ENCODE peak calls at places on chromosomes 16 and 17, in eight cellular contexts. W is aorta; P is keratinocyte; Y is GM06990; H is mammary epithelial cell; N is H1; R is effector memory CD4-positive, alpha-beta T cell; G is A673. F is an unnamed sample. For H3K36me3 and H3K27me3, the result is how much of the 10 kb centered on the place peaks cover.

GRCh38 chr16:19644877-19645276 is 73.2 kb downstream of the KNOP1 start:
- DNase-seq in W (no peak), P (no peak), Y (no peak), H (no peak), N (no peak), R (no peak), G (no peak), F (no peak)

GRCh38 chr16:30112197-30113030 is 923 bp downstream of the GDPD3 start:
- DNase-seq in W (peak), P (no peak), Y (peak), H (peak), N (peak), R (peak), G (peak), F (peak)

GRCh38 chr16:48014349-48015135 is 141.3 kb downstream of the ABCC12 start:
- DNase-seq in W (no peak), P (peak), Y (no peak), H (peak), N (no peak), R (no peak), G (peak), F (no peak)

GRCh38 chr17:81563861-81564586 is 11.9 kb upstream of the FAAP100 start:
- DNase-seq in W (no peak), P (no peak), Y (no peak), H (no peak), N (no peak), R (no peak), G (no peak), F (no peak)

GRCh38 chr17:81465912-81466311 is 46.7 kb downstream of the ACTG1 start:
- DNase-seq in W (no peak), P (no peak), Y (no peak), H (no peak), N (no peak), R (no peak), G (no peak), F (no peak)

GRCh38 chr16:29806641-29807425 is 504 bp downstream of the MAZ start:
- DNase-seq in W (no peak), P (no peak), Y (peak), H (peak), N (peak), R (peak), G (peak), F (peak)

GRCh38 chr17:64503341-64503740 is 2.7 kb downstream of the DDX5 start:
- DNase-seq in W (no peak), P (no peak), Y (no peak), H (no peak), N (no peak), R (no peak), G (no peak), F (no peak)

GRCh38 chr16:27551046-27551445 is 1.1 kb downstream of the KATNIP start:
- DNase-seq in W (no peak), P (no peak), Y (no peak), H (no peak), N (no peak), R (no peak), G (no peak), F (no peak)

GRCh38 chr16:81758376-81758775 is 20.7 kb upstream of the PLCG2 start:
- DNase-seq in W (no peak), P (no peak), Y (no peak), H (peak), N (no peak), R (no peak), G (no peak), F (no peak)

GRCh38 chr16:75550211-75550662 is 5.8 kb downstream of the TMEM231 start:
- DNase-seq in W (no peak), P (no peak), Y (peak), H (peak), N (no peak), R (no peak), G (peak), F (no peak)

GRCh38 chr17:6274310-6274709 is 160.6 kb downstream of the AIPL1 start:
- DNase-seq in W (no peak), P (no peak), Y (no peak), H (no peak), N (no peak), R (no peak), G (no peak), F (no peak)

GRCh38 chr17:6269474-6269873 is 165.4 kb downstream of the AIPL1 start:
- DNase-seq in W (no peak), P (no peak), Y (no peak), H (peak), N (peak), R (no peak), G (peak), F (peak)
- H3K36me3 ChIP-seq in W (under half), P (under half), Y (under half), H (under half), N (under half), R (under half), G (under half), F (under half)

GRCh38 chr16:32116080-32116479 is 137.0 kb upstream of the TP53TG3D start:
- DNase-seq in W (peak), P (no peak), Y (no peak), H (no peak), N (no peak), R (no peak), G (no peak), F (peak)
- H3K4me3 ChIP-seq in W (peak), P (peak), Y (peak), H (peak), N (no peak), R (peak), G (no peak), F (peak)

GRCh38 chr16:1047123-1047522 is 25.4 kb upstream of the SSTR5 start:
- DNase-seq in W (no peak), P (no peak), Y (no peak), H (no peak), N (no peak), R (no peak), G (no peak), F (no peak)

GRCh38 chr16:1048442-1049112 is 24.0 kb upstream of the SSTR5 start:
- DNase-seq in W (no peak), P (no peak), Y (no peak), H (no peak), N (peak), R (no peak), G (peak), F (peak)

GRCh38 chr16:1049113-1049975 is 23.2 kb upstream of the SSTR5 start:
- DNase-seq in W (no peak), P (no peak), Y (no peak), H (no peak), N (no peak), R (no peak), G (no peak), F (no peak)

GRCh38 chr16:1046271-1046955 is 26.1 kb upstream of the SSTR5 start:
- DNase-seq in W (no peak), P (no peak), Y (no peak), H (no peak), N (no peak), R (no peak), G (no peak), F (no peak)

DNA sequence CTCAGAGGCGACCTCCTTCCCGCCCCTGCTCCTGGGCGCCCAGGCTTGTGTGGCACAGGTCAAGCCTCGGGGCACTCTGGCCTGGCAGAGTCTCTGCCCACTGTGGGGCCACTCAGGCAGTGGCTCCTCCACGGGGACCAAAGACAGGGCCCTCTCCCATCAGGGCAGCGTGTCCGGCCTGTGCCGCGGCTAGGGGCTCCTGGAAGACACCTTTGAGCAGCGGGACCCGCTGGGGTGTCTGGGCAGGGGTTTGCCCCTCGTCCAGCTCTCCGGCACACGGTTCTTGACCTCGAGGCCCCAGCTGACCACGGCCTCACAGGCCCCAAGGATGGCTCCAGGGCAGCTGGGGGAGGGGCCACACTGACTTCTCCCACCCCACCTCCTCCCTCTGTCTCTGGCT is 24.7 kb upstream of the SSTR5 start:
- DNase-seq in W (no peak), P (no peak), Y (no peak), H (no peak), N (no peak), R (no peak), G (no peak), F (no peak)
- H3K27me3 ChIP-seq in W (under half), P (under half), Y (under half), H (under half), N (under half), R (under half), G (under half), F (under half)

GRCh38 chr16:11125936-11126335 is 130.1 kb downstream of the SOCS1 start:
- DNase-seq in W (no peak), P (no peak), Y (no peak), H (no peak), N (no peak), R (no peak), G (no peak), F (no peak)
- H3K36me3 ChIP-seq in W (under half), P (under half), Y (under half), H (under half), N (under half), R (under half), G (under half), F (under half)

GRCh38 chr16:23110257-23110899 is 38.9 kb downstream of the USP31 start:
- DNase-seq in W (no peak), P (no peak), Y (no peak), H (peak), N (no peak), R (no peak), G (no peak), F (no peak)

GRCh38 chr16:23107878-23108277 is 41.4 kb downstream of the USP31 start:
- DNase-seq in W (no peak), P (no peak), Y (no peak), H (peak), N (no peak), R (no peak), G (no peak), F (no peak)

GRCh38 chr16:23104032-23104955 is 45.0 kb downstream of the USP31 start:
- DNase-seq in W (no peak), P (no peak), Y (no peak), H (peak), N (no peak), R (no peak), G (no peak), F (no peak)

GRCh38 chr16:23105309-23105708 is 43.9 kb downstream of the USP31 start:
- DNase-seq in W (no peak), P (no peak), Y (no peak), H (no peak), N (no peak), R (no peak), G (no peak), F (no peak)

DNA sequence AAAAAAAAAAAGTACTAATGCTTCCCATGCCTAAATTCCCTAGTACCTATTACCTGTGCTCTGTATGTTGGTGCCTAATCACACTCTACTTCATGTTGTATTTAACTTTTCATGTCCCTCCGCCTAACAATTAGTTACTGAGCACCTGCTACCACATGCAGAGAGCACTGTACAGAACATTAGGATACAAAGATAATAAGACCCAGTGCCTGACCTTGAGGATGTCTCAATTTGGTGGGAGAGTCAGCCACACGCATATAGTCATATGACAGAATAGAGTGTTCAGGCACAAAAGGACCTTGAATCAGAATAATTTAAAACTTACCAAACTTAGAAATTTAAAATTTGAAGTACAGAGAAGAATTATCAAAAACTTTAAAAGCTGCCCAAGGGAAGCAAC is 42.1 kb downstream of the USP31 start:
- DNase-seq in W (no peak), P (no peak), Y (no peak), H (no peak), N (no peak), R (no peak), G (no peak), F (no peak)
- H3K4me3 ChIP-seq in W (no peak), P (no peak), Y (no peak), H (no peak), N (no peak), R (no peak), G (no peak), F (no peak)

DNA sequence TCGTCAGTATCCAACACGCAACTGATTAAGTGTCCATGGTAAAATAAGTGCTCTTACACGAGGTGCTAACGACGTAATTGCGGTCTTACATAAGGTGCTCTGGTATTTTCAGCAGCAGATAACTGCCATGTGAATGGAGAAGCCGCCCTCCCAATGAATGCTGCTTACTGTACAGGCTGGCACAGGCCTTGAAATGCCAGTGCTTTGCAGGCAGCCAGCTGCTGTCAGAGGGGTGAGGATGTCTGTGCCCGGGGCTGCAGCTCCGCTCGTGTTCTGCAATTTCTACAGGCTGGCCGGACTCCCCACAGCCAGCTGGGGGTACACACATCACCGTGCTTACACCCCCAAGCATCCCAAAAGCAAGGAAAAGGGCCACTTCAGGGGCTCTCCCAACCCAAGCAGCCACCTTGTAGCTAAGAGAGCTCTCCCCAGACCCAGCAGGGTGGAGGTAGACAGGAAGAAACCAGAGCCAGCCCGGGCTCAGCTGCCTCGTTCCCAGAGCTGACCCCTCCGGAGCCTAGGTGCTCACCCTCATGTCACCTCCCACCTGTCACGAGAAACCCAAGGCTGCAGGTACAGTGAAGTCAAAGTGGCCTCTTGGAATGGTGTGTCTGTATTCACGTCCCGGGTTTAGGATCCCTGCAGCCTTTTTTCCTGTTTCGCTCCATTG is 27.1 kb upstream of the RPH3AL start:
- DNase-seq in W (no peak), P (peak), Y (no peak), H (peak), N (no peak), R (no peak), G (no peak), F (no peak)
- H3K27me3 ChIP-seq in W (under half), P (under half), Y (under half), H (under half), N (under half), R (under half), G (under half), F (under half)

DNA sequence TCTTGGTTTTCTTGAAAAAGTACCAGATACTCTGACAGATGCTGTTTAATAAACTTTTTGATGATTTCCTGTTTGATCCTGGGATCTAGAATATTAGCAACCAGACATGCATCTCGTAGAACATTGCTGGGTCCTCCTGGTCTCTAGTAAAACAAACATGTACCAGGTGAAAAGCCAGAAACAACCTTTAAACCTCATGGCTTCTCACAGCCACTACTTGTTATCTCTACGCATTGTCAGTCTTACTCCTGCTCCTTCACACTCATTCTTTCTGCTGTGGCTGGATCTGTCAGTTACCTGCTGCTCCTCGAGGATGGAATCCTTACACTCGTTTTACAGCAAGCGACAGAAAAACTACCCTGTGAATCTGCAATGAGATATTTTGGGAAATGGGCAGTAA is 86.5 kb downstream of the VPS53 start:
- DNase-seq in W (no peak), P (no peak), Y (no peak), H (no peak), N (no peak), R (no peak), G (no peak), F (no peak)
- H3K36me3 ChIP-seq in W (under half), P (under half), Y (under half), H (under half), N (under half), R (under half), G (under half), F (under half)

GRCh38 chr16:87778830-87779579 is 13.2 kb upstream of the KLHDC4 start:
- DNase-seq in W (peak), P (peak), Y (peak), H (peak), N (peak), R (peak), G (peak), F (peak)

GRCh38 chr16:87778476-87778829 is 12.7 kb upstream of the KLHDC4 start:
- DNase-seq in W (no peak), P (no peak), Y (no peak), H (no peak), N (no peak), R (no peak), G (no peak), F (peak)

GRCh38 chr16:87784812-87785211 is 19.0 kb upstream of the KLHDC4 start:
- DNase-seq in W (no peak), P (no peak), Y (no peak), H (no peak), N (no peak), R (no peak), G (no peak), F (no peak)

GRCh38 chr16:87780385-87780989 is 14.7 kb upstream of the KLHDC4 start:
- DNase-seq in W (no peak), P (no peak), Y (peak), H (peak), N (no peak), R (peak), G (peak), F (no peak)
- H3K4me3 ChIP-seq in W (no peak), P (no peak), Y (no peak), H (no peak), N (no peak), R (no peak), G (no peak), F (no peak)

GRCh38 chr17:62381561-62381960 is 1.2 kb downstream of the EFCAB3 start:
- DNase-seq in W (no peak), P (no peak), Y (no peak), H (no peak), N (no peak), R (no peak), G (no peak), F (no peak)
- H3K27me3 ChIP-seq in W (under half), P (under half), Y (under half), H (under half), N (under half), R (under half), G (under half), F (under half)

GRCh38 chr17:34727601-34728000 is 148.2 kb downstream of the TMEM132E start:
- DNase-seq in W (no peak), P (no peak), Y (no peak), H (no peak), N (no peak), R (no peak), G (no peak), F (no peak)

GRCh38 chr17:34725740-34726139 is 146.4 kb downstream of the TMEM132E start:
- DNase-seq in W (no peak), P (no peak), Y (no peak), H (no peak), N (no peak), R (no peak), G (no peak), F (no peak)

GRCh38 chr17:34726536-34727384 is 147.4 kb downstream of the TMEM132E start:
- DNase-seq in W (no peak), P (no peak), Y (no peak), H (no peak), N (no peak), R (no peak), G (no peak), F (no peak)

GRCh38 chr17:34723875-34724274 is 144.5 kb downstream of the TMEM132E start:
- DNase-seq in W (no peak), P (no peak), Y (no peak), H (no peak), N (no peak), R (no peak), G (no peak), F (no peak)

DNA sequence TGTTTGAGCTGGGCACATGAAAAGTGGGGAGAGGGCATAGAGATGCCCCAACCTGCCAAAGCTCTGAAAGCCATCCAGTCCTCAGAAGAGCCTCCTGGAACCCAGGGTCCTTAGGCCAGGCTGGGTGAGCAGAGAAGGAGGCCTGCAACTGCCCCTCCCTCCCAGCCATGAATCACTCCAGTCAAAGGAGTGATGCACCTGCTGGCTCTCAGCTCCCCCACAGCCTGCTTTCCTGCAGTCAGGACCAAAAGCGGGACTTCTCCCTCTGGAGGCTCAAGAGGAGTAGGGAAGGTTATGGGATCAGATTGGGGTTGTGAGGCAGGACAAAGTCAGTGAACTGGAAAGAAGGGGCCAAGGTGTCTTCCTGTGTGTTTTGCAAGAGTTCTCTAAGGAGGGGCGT is 145.6 kb downstream of the TMEM132E start:
- DNase-seq in W (no peak), P (no peak), Y (no peak), H (no peak), N (no peak), R (no peak), G (no peak), F (no peak)
- H3K36me3 ChIP-seq in W (under half), P (under half), Y (under half), H (under half), N (under half), R (under half), G (under half), F (under half)

F was measured in HAP-1.